ENCODE peak calls at places on chromosomes 5 and 9, in six cellular contexts. N is A549, J is K562, L is H1, Q is HepG2, W is endothelial cell of umbilical vein. X is an unnamed sample.

GRCh38 chr5:170632266-170632984 is 128.6 kb downstream of the KCNIP1 start:
- DNase-seq in N (peak; percentile 36), J (peak; percentile 24), L (no peak), Q (no peak), W (no peak), X (peak; percentile 61)

GRCh38 chr5:65620021-65620420 is 4.1 kb downstream of the TRIM23 start:
- DNase-seq in N (no peak), J (no peak), L (no peak), Q (no peak), W (no peak), X (no peak)

GRCh38 chr9:134424818-134425217 is 98.6 kb downstream of the RXRA start:
- DNase-seq in N (no peak), J (no peak), L (no peak), Q (no peak), W (no peak), X (no peak)

GRCh38 chr5:44952376-44952775 is 143.6 kb downstream of the MRPS30 start:
- DNase-seq in N (peak; percentile 43), J (peak; percentile 32), L (no peak), Q (peak; percentile 18), W (peak; percentile 54), X (peak; percentile 19)

GRCh38 chr5:180160822-180161221 is 48.2 kb downstream of the RASGEF1C start:
- DNase-seq in N (no peak), J (no peak), L (no peak), Q (no peak), W (no peak), X (no peak)

GRCh38 chr9:94865599-94866456 is 139.3 kb downstream of the AOPEP start:
- DNase-seq in N (peak; percentile 62), J (no peak), L (no peak), Q (no peak), W (peak; percentile 40), X (no peak)

GRCh38 chr9:96021616-96022444 is 146.3 kb downstream of the ERCC6L2 start:
- DNase-seq in N (no peak), J (no peak), L (peak; percentile 61), Q (no peak), W (no peak), X (no peak)

GRCh38 chr9:131361202-131361833 is 32.6 kb upstream of the PRRC2B start:
- DNase-seq in N (peak; percentile 48), J (peak; percentile 34), L (no peak), Q (no peak), W (peak; percentile 45), X (peak; percentile 3)

GRCh38 chr9:38296853-38297252 is 95.6 kb upstream of the ALDH1B1 start:
- DNase-seq in N (no peak), J (no peak), L (no peak), Q (no peak), W (no peak), X (no peak)

GRCh38 chr5:151151793-151152192 is 5.8 kb downstream of the ANXA6 start:
- DNase-seq in N (no peak), J (no peak), L (no peak), Q (no peak), W (no peak), X (no peak)

GRCh38 chr9:6408320-6408719 is 4.7 kb upstream of the UHRF2 start:
- DNase-seq in N (no peak), J (no peak), L (no peak), Q (no peak), W (no peak), X (no peak)

GRCh38 chr9:20476912-20477311 is 145.4 kb downstream of the MLLT3 start:
- DNase-seq in N (peak; percentile 19), J (no peak), L (no peak), Q (peak; percentile 84), W (peak; percentile 23), X (no peak)

GRCh38 chr9:136042541-136042940 is 52.5 kb downstream of the NACC2 start:
- DNase-seq in N (no peak), J (no peak), L (no peak), Q (no peak), W (no peak), X (no peak)

GRCh38 chr9:108056805-108057386 is 567.3 kb upstream of the KLF4 start:
- DNase-seq in N (peak; percentile 67), J (no peak), L (no peak), Q (no peak), W (peak; percentile 52), X (no peak)

GRCh38 chr5:117488976-117489500 is 914.4 kb upstream of the SEMA6A start:
- DNase-seq in N (no peak), J (no peak), L (no peak), Q (no peak), W (no peak), X (no peak)

GRCh38 chr5:135891804-135892203 is 3.8 kb downstream of the IL9 start:
- DNase-seq in N (no peak), J (no peak), L (no peak), Q (no peak), W (no peak), X (peak; percentile 62)
- TF ChIP-seq JUN in N (no peak), J (no peak), L (no peak), Q (no peak), W (no peak), X (no peak)

GRCh38 chr9:32351845-32352244 is 32.6 kb upstream of the ACO1 start:
- DNase-seq in N (peak; percentile 24), J (no peak), L (peak; percentile 59), Q (no peak), W (no peak), X (peak; percentile 60)

GRCh38 chr9:32345243-32345642 is 39.2 kb upstream of the ACO1 start:
- DNase-seq in N (no peak), J (no peak), L (peak; percentile 61), Q (no peak), W (no peak), X (peak; percentile 61)

GRCh38 chr9:32348289-32348688 is 36.2 kb upstream of the ACO1 start:
- DNase-seq in N (no peak), J (no peak), L (no peak), Q (no peak), W (no peak), X (no peak)

DNA sequence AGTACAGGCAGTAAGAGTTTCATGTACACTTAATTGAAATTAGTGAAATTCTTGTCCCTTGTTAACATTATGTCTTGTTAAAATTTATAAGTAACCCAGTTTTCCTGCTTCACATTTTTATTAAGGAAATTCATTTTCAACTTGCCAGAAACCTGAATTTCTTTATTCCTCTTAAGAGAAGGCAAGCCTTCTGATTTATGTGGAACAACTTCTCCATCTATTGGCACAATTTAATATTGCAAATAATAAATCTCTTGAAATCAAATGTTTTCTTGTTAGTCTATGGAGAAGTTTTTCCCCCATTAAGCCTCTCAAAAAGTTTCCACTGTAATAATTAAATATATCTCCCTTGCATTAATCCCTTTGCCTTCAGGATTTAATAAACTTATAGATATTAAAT is 33.8 kb upstream of the ACO1 start:
- DNase-seq in N (peak; percentile 42), J (no peak), L (no peak), Q (peak; percentile 20), W (peak; percentile 26), X (no peak)
- TF ChIP-seq MAX in N (no peak), J (no peak), L (no peak), Q (no peak), W (no peak), X (no peak)

GRCh38 chr5:62182802-62183201 is 123.2 kb upstream of the KIF2A start:
- DNase-seq in N (no peak), J (no peak), L (no peak), Q (no peak), W (no peak), X (no peak)
- TF ChIP-seq JUN in N (no peak), J (no peak), L (no peak), Q (no peak), W (no peak), X (no peak)

DNA sequence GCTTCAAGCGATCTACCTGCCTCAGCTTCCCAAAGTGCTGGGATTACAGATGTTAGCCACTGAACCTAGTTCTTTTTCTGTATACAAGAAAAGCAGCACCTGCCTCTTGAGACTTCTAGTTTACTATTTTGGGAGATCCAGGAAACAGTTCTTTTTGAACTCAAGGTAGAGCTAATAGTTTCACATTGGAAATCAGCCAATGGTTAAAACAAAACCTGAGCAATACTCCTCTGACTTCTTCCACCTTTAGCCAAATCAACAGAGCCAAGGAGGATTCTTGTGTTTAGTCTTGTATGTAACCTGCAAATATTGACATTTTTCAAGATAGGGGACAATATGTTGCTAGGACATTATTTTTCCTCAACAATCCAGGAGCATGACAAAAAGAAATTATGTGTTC is 349.4 kb downstream of the SH3GL2 start:
- DNase-seq in N (no peak), J (no peak), L (no peak), Q (no peak), W (no peak), X (no peak)
- TF ChIP-seq MAX in N (no peak), J (no peak), L (no peak), Q (no peak), W (no peak), X (no peak)

X was measured in WTC11.